ENCODE peak calls at places on chromosomes 5 and 9, in seven cellular contexts. X is mesendoderm, S is IMR-90, T is neuronal stem cell, W is H1, H is H9, P is trophoblast cell. I is an unnamed sample. For H3K27me3, the result is how much of the 10 kb centered on the place peaks cover.

GRCh38 chr9:21137020-21137419 is 4.6 kb downstream of the IFNW1 start:
- DNase-seq in H (no peak), W (no peak), T (no peak), X (no peak), S (no peak), P (no peak), I (no peak)

GRCh38 chr5:17907094-17907493 is 272.8 kb downstream of the TAF11L14 start:
- DNase-seq in P (no peak), T (no peak), X (no peak), H (no peak), W (no peak), S (no peak), I (no peak)

GRCh38 chr5:31361234-31361633 is 167.7 kb downstream of the CDH6 start:
- DNase-seq in T (no peak), H (no peak), X (no peak), P (peak), S (peak), W (no peak), I (no peak)

GRCh38 chr9:81868145-81868544 is 60.1 kb upstream of the SPATA31D4 start:
- DNase-seq in X (no peak), W (no peak), P (no peak), H (no peak), T (no peak), S (no peak), I (no peak)

GRCh38 chr5:145811834-145812625 is 23.1 kb downstream of the PRELID2 start:
- DNase-seq in X (peak), S (peak), T (no peak), H (no peak), W (no peak), P (peak), I (peak)

GRCh38 chr9:134317431-134318414 is 8.5 kb upstream of the RXRA start:
- DNase-seq in W (no peak), X (no peak), T (no peak), P (no peak), H (no peak), S (peak), I (no peak)

GRCh38 chr5:115671939-115672338 is 46.1 kb upstream of the TMED7 start:
- DNase-seq in W (no peak), H (no peak), T (no peak), X (no peak), S (peak), P (no peak), I (no peak)

GRCh38 chr9:89065921-89066320 is 74.7 kb downstream of the S1PR3 start:
- DNase-seq in X (no peak), S (no peak), T (no peak), W (no peak), P (no peak), H (no peak), I (no peak)

GRCh38 chr9:37582548-37583157 is 6.5 kb upstream of the FBXO10 start:
- DNase-seq in T (no peak), P (peak), W (no peak), S (peak), H (no peak), X (peak), I (peak)

GRCh38 chr5:35316611-35317307 is 86.5 kb upstream of the PRLR start:
- DNase-seq in T (no peak), X (peak), S (no peak), P (no peak), H (no peak), W (no peak), I (no peak)

GRCh38 chr9:27033815-27034403 is 28.4 kb upstream of the LRRC19 start:
- DNase-seq in H (no peak), X (peak), S (peak), T (peak), P (peak), W (peak), I (peak)

GRCh38 chr5:109853362-109853761 is 163.6 kb downstream of the MAN2A1 start:
- DNase-seq in H (no peak), T (no peak), X (no peak), P (no peak), S (no peak), W (no peak), I (no peak)

GRCh38 chr5:75463726-75464125 is 47.7 kb downstream of the CERT1 start:
- DNase-seq in H (no peak), X (no peak), S (no peak), T (no peak), W (no peak), P (no peak), I (no peak)

GRCh38 chr5:118653926-118654325 is 334.4 kb downstream of the DTWD2 start:
- DNase-seq in T (no peak), P (no peak), H (no peak), S (no peak), X (no peak), W (no peak), I (no peak)

GRCh38 chr9:132094314-132094791 is 14.7 kb upstream of the MED27 start:
- DNase-seq in W (no peak), T (no peak), S (peak), P (no peak), X (no peak), H (no peak), I (peak)

GRCh38 chr9:105359899-105360298 is 87.9 kb upstream of the FSD1L start:
- DNase-seq in H (no peak), S (peak), W (no peak), P (peak), X (no peak), T (no peak), I (no peak)

GRCh38 chr5:55570026-55570425 is 35.3 kb upstream of the PLPP1 start:
- DNase-seq in P (peak), W (no peak), H (no peak), S (peak), X (peak), T (peak), I (peak)

GRCh38 chr5:137142371-137143243 is 356.5 kb downstream of the SPOCK1 start:
- DNase-seq in W (no peak), H (no peak), P (no peak), T (no peak), S (peak), X (no peak), I (peak)

GRCh38 chr5:90093931-90094485 is 315.5 kb downstream of the CETN3 start:
- DNase-seq in S (no peak), W (no peak), H (no peak), X (no peak), P (peak), T (no peak), I (peak)

GRCh38 chr5:56849671-56850070 is 34.3 kb downstream of the MAP3K1 start:
- DNase-seq in T (no peak), S (no peak), H (no peak), P (no peak), X (no peak), W (no peak), I (no peak)

GRCh38 chr5:178104492-178104891 is 8.8 kb upstream of the N4BP3 start:
- DNase-seq in P (no peak), H (no peak), W (no peak), T (no peak), X (no peak), S (no peak), I (no peak)

GRCh38 chr5:123557907-123558306 is 45.9 kb downstream of the CSNK1G3 start:
- DNase-seq in H (no peak), X (peak), W (no peak), S (no peak), T (no peak), P (no peak), I (no peak)
- H3K23ac ChIP-seq in H (no peak), X (no peak), W (no peak), S (no peak), T (no peak), P (no peak), I (no peak)

DNA sequence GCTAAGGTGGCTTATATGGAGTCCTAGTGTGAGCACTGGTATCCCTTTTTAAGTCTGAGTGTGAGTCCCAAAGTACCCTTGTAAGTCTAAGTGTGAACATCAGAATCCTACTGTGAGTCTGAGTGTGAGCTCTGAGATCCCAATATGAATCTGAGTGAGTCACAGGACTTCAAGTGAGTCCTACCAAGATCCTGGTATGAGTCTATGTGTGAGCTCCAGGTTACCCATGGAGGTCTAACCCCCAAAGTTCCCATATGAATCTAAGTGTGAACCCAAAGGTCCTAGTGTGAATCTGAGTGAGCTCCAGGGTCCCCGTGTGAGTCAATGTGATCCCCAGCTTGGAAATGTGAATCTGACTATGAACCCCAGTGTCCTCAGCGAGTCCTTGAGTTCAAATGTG is 2.3 kb downstream of the CNTFR start:
- DNase-seq in H (no peak), S (no peak), P (no peak), T (no peak), W (no peak), X (no peak), I (no peak)
- H3K27me3 ChIP-seq in H (half or more), S (half or more), P (half or more), T (half or more), W (half or more), X (under half), I (half or more)

GRCh38 chr5:27388755-27389154 is 350.4 kb upstream of the CDH9 start:
- DNase-seq in W (no peak), P (no peak), T (no peak), S (no peak), H (no peak), X (no peak), I (no peak)

GRCh38 chr5:27387535-27388073 is 349.2 kb upstream of the CDH9 start:
- DNase-seq in S (no peak), T (no peak), H (no peak), P (no peak), W (no peak), X (no peak), I (no peak)
- H3K23ac ChIP-seq in S (no peak), T (no peak), H (no peak), P (no peak), W (no peak), X (no peak), I (no peak)

GRCh38 chr5:73625905-73626811 is at the start of gene ARHGEF28:
- DNase-seq in P (peak), S (peak), H (peak), X (peak), T (peak), W (peak), I (peak)

GRCh38 chr5:73626814-73627313 is 868 bp downstream of the ARHGEF28 start:
- DNase-seq in W (no peak), S (no peak), H (no peak), P (no peak), X (no peak), T (no peak), I (no peak)

GRCh38 chr5:73624888-73625287 is 1.1 kb upstream of the ARHGEF28 start:
- DNase-seq in H (peak), P (no peak), X (no peak), W (no peak), T (no peak), S (no peak), I (no peak)

GRCh38 chr5:73623929-73624404 is 2.0 kb upstream of the ARHGEF28 start:
- DNase-seq in T (no peak), S (no peak), P (no peak), X (no peak), W (no peak), H (no peak), I (no peak)

DNA sequence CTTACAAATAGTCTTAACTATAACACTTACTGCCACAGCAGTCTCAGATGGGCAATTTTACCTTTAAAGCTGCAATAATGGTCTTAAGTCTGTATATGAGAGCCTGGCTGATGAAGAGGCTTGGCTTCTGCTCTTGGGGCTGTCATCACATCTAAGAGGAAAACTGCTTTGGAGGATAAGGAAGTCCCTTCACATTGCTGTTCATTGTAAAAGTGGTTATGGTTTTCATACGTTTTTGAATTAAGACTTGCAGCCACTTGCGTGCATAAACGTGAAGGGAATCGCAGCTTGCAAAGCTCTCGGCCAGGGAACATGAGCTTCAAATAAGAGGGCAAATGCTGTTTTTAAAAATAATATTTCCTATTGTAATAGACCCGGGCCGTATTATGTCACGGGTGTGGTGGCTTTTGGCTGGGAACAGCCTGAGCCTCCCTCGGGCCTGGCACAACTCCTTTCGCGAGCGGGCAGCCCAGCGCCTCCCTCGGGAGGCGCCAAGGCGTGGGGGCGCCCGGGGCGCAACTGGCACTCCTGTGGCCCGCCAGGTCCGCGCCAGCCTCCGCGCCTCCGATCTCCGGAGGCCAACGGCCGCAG is 587 bp upstream of the ARHGEF28 start:
- DNase-seq in P (peak), T (no peak), S (peak), W (no peak), H (no peak), X (peak), I (no peak)
- H3K27me3 ChIP-seq in P (under half), T (under half), S (under half), W (under half), H (under half), X (under half), I (under half)

GRCh38 chr9:137477778-137478612 is 18.9 kb upstream of the NSMF start:
- DNase-seq in H (no peak), W (no peak), T (no peak), P (no peak), S (no peak), X (no peak), I (no peak)
- H3K23ac ChIP-seq in H (no peak), W (no peak), T (peak), P (no peak), S (no peak), X (no peak), I (no peak)

GRCh38 chr9:34783951-34784487 is 74.1 kb upstream of the CCL21 start:
- DNase-seq in X (no peak), P (no peak), T (no peak), H (no peak), W (no peak), S (no peak), I (no peak)

GRCh38 chr9:34777667-34778066 is 67.7 kb upstream of the CCL21 start:
- DNase-seq in S (no peak), X (no peak), P (no peak), H (no peak), W (no peak), T (no peak), I (no peak)

GRCh38 chr9:34782372-34782771 is 72.4 kb upstream of the CCL21 start:
- DNase-seq in P (peak), W (no peak), T (no peak), S (no peak), X (no peak), H (no peak), I (no peak)
- H3K27me3 ChIP-seq in P (under half), W (under half), T (under half), S (under half), X (under half), H (under half), I (half or more)

GRCh38 chr5:77948476-77948875 is 172.3 kb upstream of the TBCA start:
- DNase-seq in X (no peak), S (no peak), T (no peak), P (no peak), W (no peak), H (no peak), I (no peak)
- H3K23ac ChIP-seq in X (no peak), S (no peak), T (no peak), P (no peak), W (no peak), H (no peak), I (no peak)

GRCh38 chr9:95629585-95629984 is 112.8 kb upstream of the PTCH1 start:
- DNase-seq in W (no peak), T (no peak), H (no peak), X (no peak), S (no peak), P (no peak), I (no peak)
- H3K27me3 ChIP-seq in W (under half), T (under half), H (under half), X (under half), S (under half), P (under half), I (under half)

DNA sequence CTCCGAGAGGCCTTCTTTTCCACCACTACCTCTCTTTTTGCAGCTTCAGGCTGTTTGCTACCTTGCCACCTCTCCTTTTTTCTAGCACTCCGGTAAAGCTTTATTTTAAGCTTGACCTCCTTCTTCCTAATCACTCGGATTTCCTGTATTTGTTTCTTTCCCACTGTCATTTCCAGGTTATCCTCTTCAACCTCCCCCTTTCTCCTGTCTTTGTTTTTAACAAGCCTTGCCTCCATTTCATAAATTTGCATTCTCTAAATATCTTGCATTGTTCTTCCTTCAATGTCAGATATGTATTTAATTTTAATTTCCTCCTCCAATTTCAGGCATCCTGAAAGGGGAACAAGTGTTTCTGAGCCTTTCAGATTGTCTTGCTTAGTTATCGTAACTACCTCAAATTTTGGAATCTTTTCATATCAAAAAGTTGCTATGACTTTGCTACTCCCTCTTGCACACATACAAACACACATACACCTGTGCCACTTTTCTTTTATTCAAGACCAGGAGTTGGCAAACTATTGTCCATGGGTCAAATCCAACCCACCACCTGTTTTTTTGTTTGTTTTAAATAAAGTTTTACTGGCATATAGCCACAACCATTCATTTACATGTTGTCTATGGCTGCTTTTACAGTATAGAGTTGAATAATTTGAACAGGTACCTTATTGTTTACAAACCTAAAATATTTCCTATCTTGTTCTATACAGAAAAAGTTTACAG is 22.7 kb downstream of the DPYSL3 start:
- DNase-seq in T (no peak), H (no peak), S (no peak), W (no peak), X (no peak), P (no peak), I (no peak)
- H3K23ac ChIP-seq in T (no peak), H (no peak), S (no peak), W (no peak), X (no peak), P (no peak), I (no peak)

GRCh38 chr9:137900584-137901310 is 23.2 kb downstream of the CACNA1B start:
- DNase-seq in H (no peak), W (no peak), S (no peak), T (no peak), P (no peak), X (no peak), I (no peak)
- H3K27me3 ChIP-seq in H (under half), W (under half), S (under half), T (under half), P (under half), X (under half), I (under half)

I was measured in mesenchymal stem cell.